ENCODE peak calls at places on chromosomes 16 and 17, in nine cellular contexts. X, P, F, V, N, T, Y, S and M are unnamed samples.

GRCh38 chr17:70314506-70314905 is 145.2 kb downstream of the KCNJ2 start:
- DNase-seq in T (no peak), N (no peak), S (no peak), Y (peak), X (no peak), F (no peak), V (no peak), P (no peak), M (no peak)

GRCh38 chr17:622356-622755 is 92.3 kb downstream of the VPS53 start:
- DNase-seq in X (no peak), Y (no peak), V (no peak), P (no peak), T (no peak), S (no peak), N (peak), F (peak), M (no peak)

GRCh38 chr16:26175944-26176343 is 484.2 kb downstream of the HS3ST4 start:
- DNase-seq in V (no peak), N (no peak), P (no peak), F (no peak), Y (no peak), S (no peak), X (no peak), T (no peak), M (no peak)

GRCh38 chr16:19833176-19833575 is 51.5 kb downstream of the GPRC5B start:
- DNase-seq in F (peak), N (no peak), Y (no peak), S (no peak), P (no peak), X (no peak), V (no peak), T (no peak), M (no peak)

GRCh38 chr17:4229627-4230026 is 34.2 kb downstream of the ANKFY1 start:
- DNase-seq in Y (no peak), F (peak), S (no peak), T (no peak), X (no peak), N (peak), V (peak), P (no peak), M (no peak)

GRCh38 chr16:55242667-55243066 is 81.3 kb upstream of the IRX6 start:
- DNase-seq in S (no peak), Y (no peak), F (no peak), V (no peak), P (no peak), T (no peak), N (no peak), X (no peak), M (no peak)

GRCh38 chr17:7495906-7496434 is 11.8 kb downstream of the POLR2A start:
- DNase-seq in T (no peak), Y (no peak), X (no peak), V (no peak), P (no peak), F (no peak), N (no peak), S (no peak), M (no peak)

GRCh38 chr17:59652119-59652518 is 32.4 kb downstream of the CLTC start:
- DNase-seq in X (no peak), P (no peak), Y (no peak), N (peak), V (no peak), T (no peak), S (no peak), F (no peak), M (no peak)

GRCh38 chr17:16491703-16492612 is at the start of gene LRRC75A:
- DNase-seq in P (peak), Y (peak), S (peak), N (no peak), X (peak), F (peak), T (peak), V (peak), M (peak)

GRCh38 chr17:79171152-79171551 is 96.5 kb downstream of the ENGASE start:
- DNase-seq in V (no peak), P (no peak), T (no peak), F (no peak), Y (no peak), S (no peak), N (no peak), X (no peak), M (no peak)

GRCh38 chr16:49868164-49868668 is 12.3 kb upstream of the ZNF423 start:
- DNase-seq in X (no peak), V (no peak), N (no peak), F (no peak), T (no peak), Y (no peak), P (no peak), S (no peak), M (no peak)

GRCh38 chr16:80150978-80151705 is 389.7 kb upstream of the DYNLRB2 start:
- DNase-seq in V (peak), S (no peak), F (no peak), P (no peak), Y (no peak), T (no peak), N (peak), X (no peak), M (no peak)

GRCh38 chr17:44829558-44830358 is at the start of gene GJC1:
- DNase-seq in V (no peak), T (peak), X (peak), S (no peak), F (peak), P (peak), N (no peak), Y (no peak), M (no peak)

GRCh38 chr17:37476431-37477130 is 13.1 kb upstream of the DUSP14 start:
- DNase-seq in F (peak), Y (no peak), V (peak), T (peak), X (no peak), S (peak), P (no peak), N (peak), M (no peak)

GRCh38 chr16:17461951-17462729 is 8.6 kb downstream of the XYLT1 start:
- DNase-seq in X (no peak), N (no peak), S (no peak), V (no peak), P (no peak), Y (no peak), F (no peak), T (no peak), M (no peak)

GRCh38 chr16:54282202-54282922 is 4.2 kb downstream of the IRX3 start:
- DNase-seq in V (peak), Y (peak), F (peak), S (peak), T (peak), P (peak), X (peak), N (no peak), M (no peak)

GRCh38 chr17:7307686-7308624 is 527 bp downstream of the EIF5A start:
- DNase-seq in S (peak), X (no peak), T (peak), F (peak), P (peak), V (peak), N (no peak), Y (peak), M (peak)

GRCh38 chr16:4089811-4090293 is 26.4 kb downstream of the ADCY9 start:
- DNase-seq in S (peak), V (no peak), F (no peak), T (no peak), X (no peak), N (no peak), Y (peak), P (no peak), M (no peak)

GRCh38 chr17:2400474-2400866 is 390 bp downstream of the MNT start:
- DNase-seq in N (no peak), Y (peak), S (peak), V (peak), T (no peak), F (peak), X (no peak), P (peak), M (peak)

GRCh38 chr16:69339289-69340094 is at the start of the genes COG8 and NIP7:
- DNase-seq in P (peak), F (peak), Y (peak), V (peak), T (peak), N (peak), S (peak), X (peak), M (peak)
- TF ChIP-seq CTCF in P (peak), F (peak), Y (peak), V (peak), T (peak), N (peak), S (peak), X (peak), M (peak)

DNA sequence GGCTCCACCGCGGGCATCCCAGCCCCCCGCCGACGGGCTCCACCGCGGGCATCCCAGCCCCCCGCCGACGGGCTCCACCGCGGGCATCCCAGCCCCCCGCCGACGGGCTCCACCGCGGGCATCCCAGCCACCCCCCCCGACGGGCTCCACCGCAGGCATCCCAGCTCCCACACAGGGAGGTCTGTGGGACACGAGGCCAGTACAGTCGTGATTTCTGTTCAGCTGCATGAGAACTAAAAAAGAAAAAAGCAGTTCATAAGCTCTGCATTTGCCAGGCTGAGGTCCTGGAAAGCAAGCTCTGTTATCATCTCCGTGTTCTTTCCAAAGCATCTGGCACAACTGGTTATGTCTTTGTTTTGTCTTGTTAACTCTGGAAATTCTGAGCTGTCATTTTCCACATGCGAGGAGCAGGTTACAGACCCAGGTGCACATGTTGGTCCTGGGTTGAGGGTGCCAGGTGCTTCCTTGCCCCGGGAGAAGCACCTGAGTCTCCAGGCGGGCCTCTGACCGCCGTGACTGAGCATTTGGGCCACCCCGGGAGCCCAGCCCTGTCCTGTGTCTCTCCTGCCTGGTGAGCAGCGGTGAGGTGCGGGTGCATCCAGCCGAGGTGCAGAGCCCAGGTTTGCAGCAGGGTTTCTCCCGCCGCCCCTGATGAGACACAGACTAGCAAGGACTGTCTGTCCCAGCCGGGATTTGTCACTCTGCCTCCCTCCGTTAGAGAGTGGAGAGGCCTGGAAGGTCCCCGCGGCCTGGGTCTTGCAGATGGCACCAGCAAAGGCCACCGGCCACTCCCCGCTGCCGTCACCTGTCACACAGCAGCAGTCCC is 9.9 kb upstream of the WFIKKN1 start:
- DNase-seq in Y (no peak), S (no peak), X (no peak), T (no peak), F (no peak), V (no peak), N (no peak), P (no peak), M (no peak)
- TF ChIP-seq CTCF in Y (no peak), S (no peak), X (no peak), T (no peak), F (no peak), V (no peak), N (no peak), P (no peak), M (no peak)

GRCh38 chr16:88811850-88812736 is at the start of gene APRT:
- DNase-seq in X (peak), F (peak), T (peak), Y (peak), S (peak), N (peak), V (peak), P (peak), M (peak)
- TF ChIP-seq CTCF in X (peak), F (no peak), T (peak), Y (peak), S (no peak), N (peak), V (no peak), P (peak), M (no peak)

DNA sequence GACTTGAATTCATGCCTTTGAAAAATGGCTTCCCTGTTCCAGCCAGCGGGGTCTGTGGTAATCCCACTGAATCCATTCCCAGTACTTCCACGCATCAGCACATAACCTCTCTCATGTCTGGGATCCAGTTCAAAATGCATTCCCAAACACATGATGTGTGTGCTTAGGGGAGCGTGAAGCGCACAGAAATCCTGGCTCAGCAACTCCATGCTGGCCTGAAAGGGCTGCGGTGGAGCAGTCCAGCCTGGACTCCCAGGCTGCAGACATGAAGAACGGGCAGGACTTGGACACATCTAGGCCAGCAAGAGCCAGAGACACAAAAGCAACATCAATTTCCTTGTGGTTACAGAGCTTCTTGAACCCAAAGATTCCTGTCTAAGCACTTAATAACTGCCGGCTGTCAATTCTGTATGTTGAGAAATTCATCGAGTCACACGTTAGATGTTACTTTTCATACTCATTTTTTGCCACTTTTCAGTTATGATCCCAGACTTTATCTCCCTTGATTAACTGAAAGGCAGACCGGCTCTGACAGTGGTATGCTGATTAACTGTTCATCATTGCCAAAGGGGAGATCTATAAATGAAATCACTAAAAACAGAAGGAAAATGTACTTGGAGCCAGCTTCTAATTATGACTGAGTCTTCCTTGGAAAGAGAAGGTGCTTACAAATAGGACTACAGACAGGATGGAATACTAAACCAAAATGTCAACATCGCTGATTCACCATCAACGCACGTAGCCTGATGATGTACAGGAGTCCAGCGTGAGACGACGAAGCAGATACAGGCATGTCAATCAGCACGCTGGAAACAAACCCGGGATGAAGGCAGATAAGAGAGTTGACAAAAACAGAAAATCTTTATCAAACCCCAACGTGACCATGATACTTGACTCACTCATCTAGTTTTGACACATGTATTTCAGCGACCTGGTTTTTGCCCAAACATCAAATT is 23.0 kb downstream of the NSMCE1 start:
- DNase-seq in P (no peak), T (peak), N (peak), Y (peak), S (no peak), X (no peak), V (no peak), F (no peak), M (peak)
- TF ChIP-seq CTCF in P (no peak), T (no peak), N (no peak), Y (no peak), S (no peak), X (no peak), V (no peak), F (no peak), M (no peak)

DNA sequence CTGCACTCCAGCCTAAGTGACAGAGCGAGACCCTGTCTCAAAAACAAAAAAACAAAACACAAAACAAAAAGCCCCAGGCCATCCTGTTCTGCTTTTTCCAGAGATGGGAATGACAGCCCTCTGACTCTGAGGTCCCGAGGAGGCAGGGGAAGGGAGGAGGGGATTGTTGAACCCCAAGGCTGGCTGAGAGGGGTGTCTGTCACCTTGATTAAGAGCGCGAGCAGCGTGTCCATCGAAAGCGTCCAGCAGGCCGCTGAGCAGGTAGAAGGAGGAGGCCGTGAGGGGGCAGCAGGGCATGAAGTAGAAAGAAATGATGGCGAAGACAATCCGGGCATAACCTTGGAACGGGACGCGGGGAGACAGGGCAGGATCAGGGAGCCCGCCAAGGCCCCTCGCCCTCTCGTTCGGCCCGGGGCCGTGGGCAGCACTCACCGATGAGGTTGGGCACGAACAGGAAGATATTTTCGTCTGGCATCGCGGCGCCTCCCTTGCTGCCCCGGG is 593 bp downstream of the CDIPT start:
- DNase-seq in S (peak), Y (no peak), T (peak), X (no peak), N (no peak), V (peak), F (peak), P (no peak), M (peak)
- TF ChIP-seq CTCF in S (no peak), Y (no peak), T (no peak), X (peak), N (no peak), V (no peak), F (no peak), P (no peak), M (peak)

DNA sequence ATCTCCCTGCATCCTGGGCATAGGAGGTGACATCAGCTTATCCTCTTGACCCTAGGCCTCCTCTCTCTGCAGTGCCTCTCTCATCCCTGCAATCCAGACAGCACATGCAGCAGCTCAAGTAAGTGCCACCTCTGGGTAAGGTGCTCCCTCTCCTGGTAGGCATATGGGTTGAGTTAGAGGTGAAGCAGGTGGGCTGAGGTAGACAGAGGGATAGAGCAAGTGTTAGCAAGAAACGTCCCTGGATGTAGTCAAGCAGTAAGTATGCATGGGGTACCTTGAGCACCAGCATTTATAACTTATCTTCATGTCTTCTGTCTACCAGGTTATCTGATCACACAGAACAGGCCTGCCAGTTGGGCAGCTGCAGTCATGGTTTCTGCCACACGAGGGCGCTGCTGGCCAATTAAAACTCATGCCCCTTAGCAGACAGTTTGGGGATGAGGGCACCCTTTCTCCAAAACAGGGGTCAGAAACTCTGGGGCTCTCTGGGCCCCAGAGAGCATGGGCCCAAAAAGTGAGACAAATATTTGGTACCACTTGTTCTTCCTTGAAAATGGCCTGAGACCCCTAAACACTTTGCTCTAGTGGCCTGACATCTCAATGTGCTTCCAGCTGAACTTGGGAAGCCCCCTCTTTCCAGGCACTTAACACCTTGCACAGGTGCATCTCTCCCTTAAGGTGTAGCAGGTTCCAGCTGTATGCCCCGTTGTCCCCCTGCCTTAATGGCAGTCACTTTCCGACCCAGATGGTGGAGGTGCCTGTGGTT is 59.8 kb downstream of the NEUROD2 start:
- DNase-seq in N (peak), F (peak), V (peak), X (peak), S (peak), T (peak), Y (peak), P (peak), M (peak)
- TF ChIP-seq CTCF in N (peak), F (peak), V (peak), X (peak), S (peak), T (peak), Y (peak), P (peak), M (peak)

GRCh38 chr17:76886395-76886794 is 18.2 kb downstream of the MGAT5B start:
- DNase-seq in F (no peak), V (no peak), N (no peak), T (no peak), Y (no peak), P (no peak), S (no peak), X (no peak), M (no peak)

GRCh38 chr17:76884995-76885896 is 17.0 kb downstream of the MGAT5B start:
- DNase-seq in N (no peak), Y (no peak), X (no peak), S (no peak), T (no peak), F (no peak), P (no peak), V (no peak), M (no peak)

GRCh38 chr17:76889323-76889722 is 21.1 kb downstream of the MGAT5B start:
- DNase-seq in P (no peak), Y (no peak), F (no peak), V (no peak), X (no peak), T (no peak), N (no peak), S (no peak), M (no peak)

GRCh38 chr17:76888661-76889060 is 20.5 kb downstream of the MGAT5B start:
- DNase-seq in X (no peak), T (no peak), N (no peak), P (no peak), F (no peak), Y (no peak), V (no peak), S (no peak), M (no peak)

GRCh38 chr17:76887809-76888208 is 19.6 kb downstream of the MGAT5B start:
- DNase-seq in V (no peak), Y (no peak), N (no peak), P (no peak), S (no peak), F (no peak), T (no peak), X (no peak), M (no peak)
- TF ChIP-seq CTCF in V (no peak), Y (no peak), N (no peak), P (no peak), S (no peak), F (peak), T (no peak), X (no peak), M (no peak)